ENCODE peak calls at places on chromosomes 4 and X, in five cellular contexts. R, Y, C, P and N are unnamed samples.
A peak's percentile ranks its signal among the peaks of the same experiment; 100 is the strongest.

GRCh38 chr4:36351082-36351666 is 69.8 kb downstream of the DTHD1 start:
- DNase-seq in R (peak; percentile 60), Y (no peak), C (peak; percentile 65), P (peak; percentile 53), N (no peak)

GRCh38 chr4:151716324-151716723 is 44.5 kb downstream of the GATB start:
- DNase-seq in R (no peak), Y (no peak), C (no peak), P (no peak), N (no peak)

GRCh38 chrX:17564689-17565409 is 172.4 kb upstream of the SCML1 start:
- DNase-seq in R (no peak), Y (no peak), C (no peak), P (no peak), N (peak; percentile 20)

GRCh38 chrX:30663317-30663716 is 10.1 kb downstream of the GK start:
- DNase-seq in R (no peak), Y (no peak), C (no peak), P (no peak), N (no peak)

GRCh38 chr4:147355849-147356248 is 125.0 kb upstream of the EDNRA start:
- DNase-seq in R (peak; percentile 68), Y (no peak), C (no peak), P (no peak), N (peak; percentile 97)

GRCh38 chr4:79141530-79141929 is 184.3 kb downstream of the NAA11 start:
- DNase-seq in R (peak; percentile 16), Y (no peak), C (no peak), P (no peak), N (peak; percentile 16)

GRCh38 chrX:80014141-80014940 is at the start of gene TBX22:
- DNase-seq in R (no peak), Y (no peak), C (no peak), P (no peak), N (no peak)

GRCh38 chrX:148380107-148380506 is 120.3 kb upstream of the AFF2 start:
- DNase-seq in R (no peak), Y (no peak), C (no peak), P (no peak), N (no peak)

GRCh38 chrX:103845165-103845653 is 13.2 kb upstream of the RAB9B start:
- DNase-seq in R (peak; percentile 86), Y (no peak), C (peak; percentile 7), P (peak; percentile 1), N (peak; percentile 83)

GRCh38 chr4:189445613-189446012 is 495.1 kb upstream of the FRG1 start:
- DNase-seq in R (no peak), Y (no peak), C (no peak), P (no peak), N (no peak)

GRCh38 chr4:169225058-169225751 is 45.6 kb downstream of the SH3RF1 start:
- DNase-seq in R (peak; percentile 97), Y (no peak), C (no peak), P (no peak), N (peak; percentile 98)

GRCh38 chr4:40865696-40866095 is 115.9 kb downstream of the NSUN7 start:
- DNase-seq in R (no peak), Y (no peak), C (no peak), P (no peak), N (peak; percentile 30)